ENCODE peak calls at places on chromosomes 13 and 19, in five cellular contexts. X is uterus; A is caudate nucleus; Z is foreskin keratinocyte; T is effector memory CD4-positive, alpha-beta T cell. R is an unnamed sample.

GRCh38 chr13:37144661-37145060 is 39.2 kb upstream of the CSNK1A1L start:
- DNase-seq in X (no peak), A (no peak), Z (no peak), T (no peak), R (no peak)

GRCh38 chr19:56958428-56958827 is 117.9 kb upstream of the PEG3 start:
- DNase-seq in X (no peak), A (no peak), Z (no peak), T (no peak), R (no peak)

GRCh38 chr13:76816394-76816793 is 69.8 kb downstream of the KCTD12 start:
- DNase-seq in X (no peak), A (peak), Z (no peak), T (no peak), R (no peak)

GRCh38 chr13:21088534-21088933 is 27.1 kb upstream of the LATS2 start:
- DNase-seq in X (no peak), A (no peak), Z (no peak), T (no peak), R (no peak)

GRCh38 chr13:112619730-112620639 is 32.0 kb upstream of the TUBGCP3 start:
- DNase-seq in X (no peak), A (peak), Z (peak), T (no peak), R (peak)

GRCh38 chr13:23384111-23384510 is 49.4 kb downstream of the SACS start:
- DNase-seq in X (no peak), A (no peak), Z (peak), T (no peak), R (no peak)

GRCh38 chr19:16351133-16351809 is 26.6 kb downstream of the KLF2 start:
- DNase-seq in X (no peak), A (no peak), Z (no peak), T (no peak), R (no peak)

GRCh38 chr19:43699506-43700367 is 16.1 kb upstream of the IRGC start:
- DNase-seq in X (peak), A (peak), Z (peak), T (no peak), R (peak)

GRCh38 chr19:41595258-41595889 is 19.4 kb downstream of the CEACAM21 start:
- DNase-seq in X (no peak), A (no peak), Z (peak), T (peak), R (peak)

GRCh38 chr13:77693449-77693940 is 4.0 kb upstream of the SLAIN1 start:
- DNase-seq in X (no peak), A (no peak), Z (no peak), T (no peak), R (no peak)

GRCh38 chr19:40608957-40609356 is 7.8 kb downstream of the LTBP4 start:
- DNase-seq in X (no peak), A (no peak), Z (no peak), T (no peak), R (no peak)

GRCh38 chr19:4051175-4052101 is 15.3 kb downstream of the ZBTB7A start:
- DNase-seq in X (no peak), A (no peak), Z (peak), T (no peak), R (no peak)

GRCh38 chr19:29539131-29539530 is 13.3 kb downstream of the VSTM2B start:
- DNase-seq in X (peak), A (no peak), Z (no peak), T (no peak), R (peak)

GRCh38 chr13:66665991-66666390 is 564.1 kb downstream of the PCDH9 start:
- DNase-seq in X (no peak), A (peak), Z (peak), T (no peak), R (peak)

GRCh38 chr13:100140441-100140840 is 51.5 kb downstream of the PCCA start:
- DNase-seq in X (no peak), A (no peak), Z (no peak), T (no peak), R (no peak)
- H3K27ac ChIP-seq in X (no peak), A (no peak), Z (no peak), T (no peak), R (no peak)

DNA sequence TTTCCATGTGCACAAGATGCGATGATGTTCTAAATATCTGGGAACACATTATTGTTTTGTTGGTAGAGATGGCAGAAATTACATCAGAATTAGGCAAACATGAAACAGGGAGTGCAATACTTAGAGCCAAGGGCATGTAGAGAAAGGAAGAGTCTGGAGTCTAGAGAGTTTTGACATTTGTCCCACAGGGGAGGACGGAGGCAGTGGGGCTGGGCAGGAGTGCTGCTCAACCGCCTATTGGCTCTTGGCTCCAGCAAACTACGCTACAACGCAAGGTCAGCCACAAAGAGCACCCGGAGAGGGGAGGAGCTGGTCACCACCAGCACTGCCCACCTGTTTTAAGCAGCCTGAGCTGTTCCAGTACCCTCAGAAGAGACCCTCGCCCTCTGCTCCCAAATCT is 108.3 kb downstream of the ABCC4 start:
- DNase-seq in X (no peak), A (no peak), Z (no peak), T (no peak), R (no peak)
- H3K27ac ChIP-seq in X (no peak), A (no peak), Z (no peak), T (no peak), R (no peak)

GRCh38 chr19:48703316-48703715 is 7.5 kb downstream of the FUT2 start:
- DNase-seq in X (no peak), A (no peak), Z (no peak), T (no peak), R (no peak)
- H3K27ac ChIP-seq in X (no peak), A (no peak), Z (no peak), T (no peak), R (no peak)

GRCh38 chr13:33508060-33508459 is 222.5 kb upstream of the STARD13 start:
- DNase-seq in X (no peak), A (no peak), Z (no peak), T (no peak), R (no peak)

GRCh38 chr13:33510350-33510749 is 224.8 kb upstream of the STARD13 start:
- DNase-seq in X (no peak), A (no peak), Z (no peak), T (no peak), R (no peak)

GRCh38 chr13:33512880-33513554 is 227.5 kb upstream of the STARD13 start:
- DNase-seq in X (no peak), A (no peak), Z (peak), T (no peak), R (no peak)

GRCh38 chr13:33514362-33514761 is 228.8 kb upstream of the STARD13 start:
- DNase-seq in X (no peak), A (no peak), Z (peak), T (no peak), R (peak)

DNA sequence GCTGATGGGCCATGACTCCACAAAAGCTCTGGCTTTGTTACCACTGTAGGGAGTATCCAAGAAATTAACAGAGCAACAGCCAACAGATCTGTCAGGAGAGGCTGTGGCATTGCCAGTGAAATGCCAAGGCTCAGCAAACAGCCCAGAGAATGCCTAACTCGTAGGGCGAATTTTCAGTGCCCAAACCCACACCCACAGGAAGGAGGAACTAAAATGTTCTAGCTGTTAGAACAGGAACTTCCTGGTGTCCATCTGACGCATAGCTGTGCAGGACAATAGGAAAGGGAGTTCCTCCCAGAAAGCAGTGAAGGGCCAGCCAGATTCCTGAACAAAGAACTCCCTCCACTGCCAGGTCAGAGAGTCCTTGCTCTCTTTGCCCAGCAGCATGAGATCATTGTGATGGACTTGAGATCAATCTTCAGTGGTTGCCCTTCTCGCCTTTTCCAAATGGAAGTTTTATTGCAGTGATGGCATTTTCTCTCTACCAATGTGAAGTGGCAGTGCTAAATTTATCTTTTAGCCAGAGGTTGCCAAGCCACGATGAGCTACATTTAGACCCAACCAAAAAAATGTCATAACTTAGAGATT is 224.2 kb upstream of the STARD13 start:
- DNase-seq in X (peak), A (no peak), Z (peak), T (no peak), R (no peak)
- H3K27ac ChIP-seq in X (peak), A (peak), Z (no peak), T (no peak), R (no peak)

DNA sequence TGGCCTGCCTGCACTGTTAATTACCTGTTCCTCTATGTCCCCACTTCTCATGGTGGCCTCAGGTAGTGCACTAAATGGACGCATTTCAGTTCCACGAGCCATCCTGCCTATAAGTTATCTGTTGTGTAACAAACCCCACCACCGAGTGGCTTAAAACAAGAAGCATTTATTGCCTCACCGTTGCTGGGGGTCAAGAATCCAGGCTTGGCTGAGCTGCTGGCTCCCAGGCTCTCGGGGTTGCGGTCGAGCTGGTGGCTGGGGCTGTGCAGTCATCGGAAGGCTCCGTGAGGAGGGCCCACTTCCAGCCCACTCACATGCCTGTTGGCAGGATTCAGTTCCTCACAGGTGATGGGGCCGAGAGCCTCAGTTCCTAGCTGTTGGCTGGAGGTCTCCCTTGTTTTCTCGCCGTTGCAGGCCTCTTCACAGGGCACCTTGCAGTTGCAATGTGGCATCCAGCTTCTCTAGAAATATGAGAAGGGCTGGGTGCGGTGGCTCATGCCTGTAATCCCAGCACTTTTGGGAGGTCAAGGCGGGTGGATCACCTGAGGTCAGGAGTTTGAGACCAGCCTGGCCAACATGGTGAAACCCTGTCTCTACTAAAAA is 6.7 kb upstream of the PTOV1 start:
- DNase-seq in X (no peak), A (no peak), Z (no peak), T (no peak), R (no peak)
- H3K27ac ChIP-seq in X (no peak), A (no peak), Z (no peak), T (no peak), R (no peak)

DNA sequence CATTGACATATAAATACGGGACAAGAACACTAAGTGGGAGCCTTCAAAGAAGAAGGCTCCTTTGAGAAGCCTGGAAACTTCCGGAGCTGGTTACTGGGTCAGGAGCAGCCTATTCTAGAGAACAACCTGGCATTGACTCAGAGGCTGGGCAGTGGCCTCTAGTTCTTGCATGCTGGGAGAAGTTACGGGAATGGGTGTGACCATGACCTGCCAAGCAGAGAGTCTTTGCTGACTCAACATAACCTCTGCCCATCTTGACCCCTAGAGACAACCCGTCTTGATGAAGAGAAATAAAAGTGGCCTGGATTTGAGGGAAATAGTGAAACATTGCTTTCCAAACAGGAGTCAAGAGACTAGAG is 21.0 kb downstream of the STARD13 start:
- DNase-seq in X (no peak), A (no peak), Z (no peak), T (no peak), R (no peak)
- H3K27ac ChIP-seq in X (no peak), A (peak), Z (no peak), T (no peak), R (no peak)

DNA sequence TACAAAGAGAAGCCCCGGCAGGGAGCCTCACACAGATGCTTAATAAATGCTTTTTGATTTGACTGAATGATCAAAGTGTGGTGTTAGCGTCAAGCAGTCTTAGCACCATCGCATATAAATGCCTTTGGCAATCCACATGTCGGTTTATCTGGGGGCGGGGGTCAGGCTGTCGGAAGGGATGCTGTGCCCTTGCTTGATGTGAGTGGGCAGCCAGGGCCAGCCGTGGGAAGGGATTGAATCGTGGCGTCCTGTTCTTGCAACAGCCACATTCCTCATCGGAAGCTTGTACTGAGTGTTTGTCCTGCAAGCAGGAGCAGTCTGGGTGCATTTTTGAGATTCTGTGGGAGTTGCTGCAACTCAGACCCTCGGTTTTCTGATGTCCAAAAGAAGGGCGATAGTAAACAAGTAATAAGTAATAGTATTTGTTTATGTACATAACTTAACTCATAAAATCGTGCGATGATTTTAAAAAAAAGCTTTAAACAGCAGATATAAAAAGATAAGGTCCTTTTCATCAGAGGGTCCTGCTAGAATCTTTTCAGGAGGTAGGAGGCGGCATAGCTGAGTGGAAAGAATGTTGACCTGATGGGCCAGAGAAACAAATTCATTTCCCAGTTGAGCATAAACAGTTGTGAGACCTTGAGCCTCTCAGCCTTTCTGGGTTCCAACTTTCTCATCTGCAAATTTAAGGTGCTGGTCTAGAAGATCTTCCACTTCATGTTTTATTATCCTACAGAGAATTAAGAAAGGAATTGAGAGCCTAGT is 173.3 kb downstream of the LACC1 start:
- DNase-seq in X (peak), A (no peak), Z (no peak), T (no peak), R (peak)
- H3K27ac ChIP-seq in X (peak), A (peak), Z (no peak), T (no peak), R (peak)

DNA sequence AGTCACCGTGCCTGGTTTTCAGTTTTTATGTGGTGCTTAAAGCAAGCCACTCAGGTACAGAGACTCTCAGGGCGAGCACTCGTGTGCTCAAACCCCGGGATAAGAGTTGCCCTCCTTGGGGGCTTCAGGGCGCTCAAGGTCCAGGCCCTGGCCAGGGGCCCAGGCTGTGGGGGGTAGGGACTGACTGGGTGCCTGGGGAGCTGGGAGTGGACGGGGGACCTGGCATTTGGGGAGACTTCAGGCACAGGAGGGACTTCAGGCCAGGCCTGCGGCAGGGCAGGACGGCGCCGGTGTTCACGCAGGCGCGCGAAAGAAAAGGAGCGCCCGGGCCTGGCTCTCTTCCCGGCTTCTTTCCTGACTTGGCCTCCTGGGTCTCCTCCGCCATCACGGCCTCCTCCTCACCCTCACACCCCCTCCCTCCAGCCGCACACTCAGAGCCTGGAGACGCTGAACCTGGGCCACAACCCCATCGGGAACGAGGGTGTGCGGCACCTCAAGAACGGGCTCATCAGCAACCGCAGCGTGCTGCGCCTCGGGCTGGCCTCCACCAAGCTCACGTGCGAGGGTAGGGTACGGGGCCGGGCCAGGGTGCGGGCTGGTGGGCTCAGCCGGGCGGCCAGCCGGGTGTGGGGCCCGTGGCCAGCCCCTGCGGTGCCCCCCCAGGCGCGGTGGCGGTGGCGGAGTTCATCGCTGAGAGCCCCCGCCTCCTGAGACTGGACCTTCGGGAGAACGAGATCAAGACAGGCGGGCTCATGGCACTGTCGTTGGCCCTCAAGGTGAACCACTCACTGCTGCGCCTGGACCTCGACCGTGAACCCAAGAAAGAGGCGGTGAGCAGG is 16.1 kb downstream of the NKPD1 start:
- DNase-seq in X (no peak), A (no peak), Z (no peak), T (no peak), R (no peak)
- H3K27ac ChIP-seq in X (no peak), A (no peak), Z (no peak), T (no peak), R (no peak)

DNA sequence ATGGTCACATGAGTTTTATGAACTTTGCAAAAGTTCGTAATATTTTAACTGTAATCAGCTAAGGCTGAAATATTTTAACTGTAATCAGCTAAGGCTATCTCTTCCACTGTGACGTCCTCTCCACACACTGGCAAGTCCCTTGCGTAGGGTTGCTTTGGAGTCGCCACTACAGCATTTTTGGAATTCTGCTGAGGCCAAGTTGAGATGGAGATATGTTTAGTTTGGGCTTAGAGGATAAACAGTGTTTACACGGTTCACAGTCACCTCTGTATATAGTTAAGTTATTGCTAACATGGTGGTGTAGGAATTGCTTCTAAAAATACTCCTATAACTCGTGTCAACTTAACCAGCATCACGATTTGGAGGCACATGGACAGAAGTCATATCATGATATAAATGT is 143.6 kb upstream of the SERP2 start:
- DNase-seq in X (no peak), A (no peak), Z (no peak), T (no peak), R (no peak)
- H3K27ac ChIP-seq in X (no peak), A (no peak), Z (no peak), T (no peak), R (no peak)

GRCh38 chr13:39148513-39148961 is 110.3 kb downstream of the NHLRC3 start:
- DNase-seq in X (no peak), A (no peak), Z (peak), T (no peak), R (peak)
- H3K27ac ChIP-seq in X (no peak), A (no peak), Z (no peak), T (no peak), R (no peak)